ENCODE peak calls at places on chromosomes 4 and X, in four cellular contexts. Y is astrocyte; S is NCI-H1105; I is Jurkat, Clone E6-1. N is an unnamed sample.

GRCh38 chr4:65646136-65646535 is 24.2 kb downstream of the EPHA5 start:
- DNase-seq in Y (peak; percentile 27), S (no peak), I (no peak), N (peak; percentile 44)

GRCh38 chr4:102405706-102406510 is 60.6 kb upstream of the SLC39A8 start:
- DNase-seq in Y (no peak), S (no peak), I (no peak), N (no peak)

GRCh38 chrX:141405486-141405877 is 163.2 kb upstream of the SPANXC start:
- DNase-seq in Y (peak; percentile 44), S (no peak), I (no peak), N (peak; percentile 2)

GRCh38 chrX:132480581-132481203 is 8.1 kb downstream of the MBNL3 start:
- DNase-seq in Y (peak; percentile 7), S (peak; percentile 37), I (peak; percentile 68), N (no peak)

GRCh38 chr4:101184668-101185067 is 162.7 kb downstream of the PPP3CA start:
- DNase-seq in Y (no peak), S (no peak), I (no peak), N (no peak)

GRCh38 chrX:68717196-68717595 is 69.7 kb downstream of the STARD8 start:
- DNase-seq in Y (no peak), S (no peak), I (no peak), N (no peak)

GRCh38 chrX:16771483-16772398 is 14.5 kb upstream of the TXLNG start:
- DNase-seq in Y (peak; percentile 80), S (no peak), I (no peak), N (peak; percentile 86)

GRCh38 chr4:86482851-86483490 is 111.1 kb upstream of the PTPN13 start:
- DNase-seq in Y (no peak), S (no peak), I (peak; percentile 45), N (peak; percentile 16)

GRCh38 chr4:183139058-183139740 is 40.1 kb downstream of the WWC2 start:
- DNase-seq in Y (peak; percentile 80), S (no peak), I (no peak), N (no peak)

GRCh38 chr4:3710451-3711182 is 55.6 kb upstream of the ADRA2C start:
- DNase-seq in Y (peak; percentile 3), S (no peak), I (no peak), N (no peak)

GRCh38 chr4:137387924-137388323 is 144.4 kb downstream of the PCDH18 start:
- DNase-seq in Y (peak; percentile 78), S (no peak), I (no peak), N (peak; percentile 57)

GRCh38 chrX:145825896-145826295 is 8.3 kb downstream of the SLITRK2 start:
- DNase-seq in Y (no peak), S (no peak), I (peak; percentile 1), N (peak; percentile 23)

GRCh38 chrX:18668468-18668867 is 3.4 kb downstream of the RS1 start:
- DNase-seq in Y (no peak), S (no peak), I (no peak), N (no peak)

GRCh38 chrX:113828470-113828869 is 755.4 kb upstream of the HTR2C start:
- DNase-seq in Y (no peak), S (no peak), I (no peak), N (no peak)

GRCh38 chr4:41985151-41985550 is 3.6 kb downstream of the DCAF4L1 start:
- DNase-seq in Y (no peak), S (no peak), I (no peak), N (no peak)

GRCh38 chr4:103425406-103425805 is 227.3 kb upstream of the CENPE start:
- DNase-seq in Y (no peak), S (no peak), I (no peak), N (no peak)

GRCh38 chrX:100649550-100650356 is 5.8 kb downstream of the SRPX2 start:
- DNase-seq in Y (peak; percentile 89), S (no peak), I (no peak), N (peak; percentile 83)

GRCh38 chrX:48919360-48919821 is 567 bp upstream of the PIM2 start:
- DNase-seq in Y (no peak), S (no peak), I (no peak), N (no peak)

GRCh38 chr4:186144180-186144579 is 39.7 kb downstream of the FAM149A start:
- DNase-seq in Y (peak; percentile 52), S (no peak), I (no peak), N (peak; percentile 52)

GRCh38 chr4:134906404-134907023 is 704.9 kb upstream of the PABPC4L start:
- DNase-seq in Y (peak; percentile 2), S (no peak), I (no peak), N (no peak)

GRCh38 chr4:185564355-185564754 is 29.0 kb upstream of the PDLIM3 start:
- DNase-seq in Y (no peak), S (no peak), I (no peak), N (no peak)

GRCh38 chr4:140099993-140100392 is 54.0 kb downstream of the MAML3 start:
- DNase-seq in Y (no peak), S (no peak), I (peak; percentile 78), N (no peak)

GRCh38 chr4:60992037-60992436 is 208.1 kb upstream of the ADGRL3 start:
- DNase-seq in Y (peak; percentile 36), S (no peak), I (no peak), N (peak; percentile 82)

GRCh38 chrX:124217289-124218251 is 114.9 kb upstream of the TEX13D start:
- DNase-seq in Y (peak; percentile 61), S (no peak), I (peak; percentile 90), N (peak; percentile 53)

GRCh38 chrX:129831486-129831885 is 12.2 kb downstream of the ZDHHC9 start:
- DNase-seq in Y (no peak), S (no peak), I (no peak), N (no peak)

GRCh38 chrX:134670241-134670811 is 12.1 kb upstream of the PLAC1 start:
- DNase-seq in Y (peak; percentile 89), S (no peak), I (no peak), N (peak; percentile 29)

GRCh38 chrX:77953708-77954107 is 15.7 kb downstream of the PGAM4 start:
- DNase-seq in Y (peak; percentile 46), S (no peak), I (no peak), N (peak; percentile 16)

GRCh38 chr4:154741877-154742851 is 1.6 kb upstream of the LRAT start:
- DNase-seq in Y (peak; percentile 6), S (no peak), I (no peak), N (no peak)

GRCh38 chr4:153020460-153020859 is 84.3 kb downstream of the FHDC1 start:
- DNase-seq in Y (no peak), S (no peak), I (no peak), N (no peak)

GRCh38 chrX:108268434-108269080 is 169.7 kb downstream of the COL4A6 start:
- DNase-seq in Y (peak; percentile 37), S (no peak), I (no peak), N (no peak)

GRCh38 chr4:3639613-3640586 is 107.7 kb upstream of the LRPAP1 start:
- DNase-seq in Y (peak; percentile 9), S (no peak), I (peak; percentile 22), N (no peak)